ENCODE peak calls at places on chromosomes 6 and 20, in eight cellular contexts. M is heart left ventricle, T is spleen, I is IMR-90, U is K562, C is Peyer's patch, V is esophagus muscularis mucosa, Q is body of pancreas. K is an unnamed sample.

GRCh38 chr20:1674361-1674760 is 16.8 kb upstream of the SIRPG start:
- DNase-seq in V (peak; percentile 64), M (no peak), C (peak; percentile 70), T (peak; percentile 85), Q (no peak), U (no peak), I (no peak), K (no peak)

GRCh38 chr6:7249946-7250643 is 62.9 kb downstream of the SSR1 start:
- DNase-seq in I (peak; percentile 59), C (no peak), M (no peak), Q (no peak), T (peak; percentile 47), V (no peak), U (no peak), K (no peak)

GRCh38 chr20:7379206-7379605 is 561.1 kb downstream of the HAO1 start:
- DNase-seq in I (no peak), T (no peak), V (no peak), Q (no peak), U (no peak), C (no peak), M (no peak), K (no peak)

GRCh38 chr6:139680819-139681218 is 306.4 kb upstream of the CITED2 start:
- DNase-seq in V (no peak), T (no peak), U (no peak), M (no peak), C (no peak), I (no peak), Q (no peak), K (no peak)

GRCh38 chr6:113824411-113824810 is 32.7 kb upstream of the MARCKS start:
- DNase-seq in U (no peak), C (no peak), I (peak; percentile 57), T (no peak), Q (peak; percentile 34), V (no peak), M (no peak), K (no peak)

GRCh38 chr6:3209114-3210023 is 18.1 kb downstream of the TUBB2B start:
- DNase-seq in M (peak; percentile 27), V (no peak), I (peak; percentile 98), T (no peak), C (no peak), U (peak; percentile 95), Q (no peak), K (peak; percentile 36)

GRCh38 chr6:55694148-55694547 is 115.2 kb upstream of the HMGCLL1 start:
- DNase-seq in M (peak; percentile 28), T (no peak), C (no peak), I (peak; percentile 78), Q (peak; percentile 5), V (no peak), U (no peak), K (no peak)

GRCh38 chr20:50243610-50244351 is 53.2 kb downstream of the CEBPB start:
- DNase-seq in T (no peak), V (no peak), C (no peak), Q (no peak), I (no peak), U (no peak), M (no peak), K (peak; percentile 85)

GRCh38 chr20:59525500-59526241 is 78.7 kb upstream of the PHACTR3 start:
- DNase-seq in V (no peak), T (no peak), I (peak; percentile 13), U (peak; percentile 49), M (peak; percentile 32), Q (peak; percentile 51), C (no peak), K (peak; percentile 65)

GRCh38 chr20:29878281-29878741 is 1379.2 kb upstream of the DEFB115 start:
- DNase-seq in Q (peak; percentile 44), T (peak; percentile 77), M (no peak), I (no peak), U (no peak), C (no peak), V (peak; percentile 94), K (no peak)

GRCh38 chr6:155782739-155783459 is 327.3 kb upstream of the NOX3 start:
- DNase-seq in C (no peak), V (no peak), U (no peak), I (peak; percentile 94), T (no peak), M (no peak), Q (no peak), K (no peak)

GRCh38 chr6:155778336-155778735 is 322.7 kb upstream of the NOX3 start:
- DNase-seq in I (no peak), Q (no peak), M (no peak), V (no peak), C (no peak), T (no peak), U (no peak), K (no peak)

GRCh38 chr6:155782320-155782730 is 326.7 kb upstream of the NOX3 start:
- DNase-seq in T (no peak), C (no peak), U (no peak), V (no peak), Q (peak; percentile 25), I (peak; percentile 99), M (no peak), K (no peak)

DNA sequence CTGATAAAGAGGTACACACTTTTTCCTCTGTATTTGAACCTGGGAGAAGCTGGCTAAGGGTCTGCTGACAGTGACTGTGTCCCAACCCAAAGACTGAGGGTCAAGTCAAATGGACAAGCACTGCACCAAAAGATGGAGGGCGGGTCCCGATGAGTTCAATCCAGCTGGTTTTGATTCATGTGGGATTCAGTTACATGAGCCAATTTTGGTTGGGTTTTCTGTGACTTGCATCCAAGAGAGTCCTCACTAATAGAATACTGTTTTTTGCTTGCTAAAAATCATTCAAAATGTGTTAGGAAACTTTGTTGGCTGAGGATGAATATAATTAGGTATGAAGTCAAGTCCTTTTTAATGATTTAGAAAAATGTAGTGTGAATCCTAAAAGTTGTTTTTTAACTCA is 323.8 kb upstream of the NOX3 start:
- DNase-seq in Q (no peak), V (no peak), U (no peak), I (no peak), C (no peak), M (no peak), T (no peak), K (no peak)
- H3K27me3 ChIP-seq in Q (no peaks in the 10 kb centered on the region), V (no peaks in the 10 kb centered on the region), U (no peaks in the 10 kb centered on the region), I (no peaks in the 10 kb centered on the region), C (no peaks in the 10 kb centered on the region), M (no peaks in the 10 kb centered on the region), T (no peaks in the 10 kb centered on the region), K (no peaks in the 10 kb centered on the region)

DNA sequence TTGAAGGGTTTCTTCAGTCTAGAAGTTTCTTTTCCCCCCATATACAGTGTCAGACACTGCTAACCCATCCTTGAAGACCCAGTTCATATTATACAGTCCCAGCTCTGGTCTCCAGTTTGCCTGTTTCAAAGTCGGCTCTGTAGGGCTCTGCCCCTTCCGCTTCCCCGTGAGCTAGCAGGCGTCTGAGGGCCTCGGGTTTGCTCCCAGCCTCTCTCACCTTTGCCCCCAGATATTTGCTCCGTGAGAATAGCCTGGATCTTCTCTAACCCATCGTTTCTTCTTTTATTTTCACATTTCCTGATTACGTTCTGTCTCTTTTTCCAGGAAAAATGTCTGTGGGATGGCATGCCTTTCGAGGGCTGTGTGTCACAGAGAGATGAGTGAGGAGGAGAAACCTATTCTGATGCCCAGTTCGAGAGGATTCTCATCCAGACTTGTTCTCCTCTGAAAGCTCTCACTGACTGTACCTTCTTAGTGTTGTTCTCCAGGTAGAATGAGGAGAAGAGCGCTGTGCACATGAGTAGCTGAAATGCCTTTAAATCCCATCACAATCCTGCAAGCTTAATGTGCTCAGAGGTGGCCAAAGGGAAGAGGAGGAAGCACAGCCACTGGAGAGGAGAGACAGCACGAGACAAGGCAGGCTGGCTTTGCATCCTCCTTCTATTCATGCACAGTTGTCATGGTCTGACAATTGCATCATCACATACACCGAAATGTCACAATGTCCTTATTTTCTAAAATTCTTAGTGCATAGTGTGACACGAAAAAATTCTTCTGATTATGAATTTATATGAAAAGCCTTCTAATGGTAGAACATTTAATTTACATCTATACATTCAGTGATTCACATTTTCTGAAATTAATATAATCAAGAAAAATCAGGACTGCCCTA is 171.1 kb downstream of the FOXA2 start:
- DNase-seq in V (no peak), I (no peak), T (no peak), M (no peak), Q (no peak), U (no peak), C (no peak), K (no peak)
- H3K27ac ChIP-seq in V (no peak overlapping the region), I (no peak overlapping the region), T (no peak overlapping the region), M (no peak overlapping the region), Q (peak overlapping the region; percentile 83), U (peak overlapping the region; percentile 98), C (no peak overlapping the region), K (no peak overlapping the region)

GRCh38 chr6:31559606-31559957 is 12.2 kb downstream of the NFKBIL1 start:
- DNase-seq in T (no peak), I (no peak), U (no peak), V (no peak), C (no peak), Q (no peak), M (no peak), K (no peak)
- TF ChIP-seq POLR2A in T (no peak), I (no peak), U (no peak), V (no peak), C (no peak), Q (no peak), M (no peak), K (no peak)

GRCh38 chr6:13203145-13203544 is 125.2 kb downstream of the TBC1D7 start:
- DNase-seq in U (no peak), V (no peak), I (no peak), M (no peak), T (no peak), C (no peak), Q (no peak), K (no peak)
- H3K27me3 ChIP-seq in U (peaks cover 31% of the 10 kb centered on the region), V (no peaks in the 10 kb centered on the region), I (no peaks in the 10 kb centered on the region), M (no peaks in the 10 kb centered on the region), T (no peaks in the 10 kb centered on the region), C (no peaks in the 10 kb centered on the region), Q (no peaks in the 10 kb centered on the region), K (no peaks in the 10 kb centered on the region)

GRCh38 chr20:51526754-51527153 is 15.8 kb downstream of the NFATC2 start:
- DNase-seq in Q (no peak), M (no peak), T (peak; percentile 24), C (no peak), I (no peak), U (no peak), V (no peak), K (no peak)
- H3K27ac ChIP-seq in Q (no peak overlapping the region), M (no peak overlapping the region), T (peak overlapping the region; percentile 55), C (no peak overlapping the region), I (no peak overlapping the region), U (peak overlapping the region; percentile 60), V (no peak overlapping the region), K (no peak overlapping the region)

GRCh38 chr6:20402181-20403079 is 751 bp downstream of the E2F3 start:
- DNase-seq in Q (peak; percentile 34), V (no peak), T (peak; percentile 93), U (peak; percentile 69), M (peak; percentile 62), C (peak; percentile 74), I (no peak), K (peak; percentile 38)
- TF ChIP-seq POLR2A in Q (no peak), V (no peak), T (no peak), U (peak; percentile 73), M (no peak), C (no peak), I (no peak), K (no peak)

K was measured in thyroid gland.